ENCODE peak calls at places on chromosomes 11 and 22, in five cellular contexts. R is GM23338, O is HCT116, Q is neural progenitor cell, K is hepatocyte. N is an unnamed sample.

GRCh38 chr22:27790396-27791216 is 10.9 kb downstream of the MN1 start:
- DNase-seq in R (peak; percentile 69), O (no peak), Q (peak; percentile 46), K (no peak), N (no peak)

GRCh38 chr11:20022363-20023081 is 137.8 kb downstream of the DBX1 start:
- DNase-seq in R (peak; percentile 91), O (no peak), Q (peak; percentile 91), K (no peak), N (no peak)

GRCh38 chr11:69696749-69697488 is 6.9 kb downstream of the FGF19 start:
- DNase-seq in R (peak; percentile 29), O (no peak), Q (peak; percentile 55), K (no peak), N (no peak)

GRCh38 chr11:69541501-69542313 is 60.2 kb downstream of the LINC01488 start:
- DNase-seq in R (no peak), O (no peak), Q (no peak), K (no peak), N (no peak)

GRCh38 chr11:36385121-36385530 is 89.0 kb downstream of the PRR5L start:
- DNase-seq in R (no peak), O (no peak), Q (no peak), K (no peak), N (no peak)

GRCh38 chr11:62592989-62593421 is 1.7 kb upstream of the TUT1 start:
- DNase-seq in R (no peak), O (no peak), Q (no peak), K (no peak), N (no peak)

GRCh38 chr22:28246392-28246791 is 327.3 kb upstream of the PITPNB start:
- DNase-seq in R (no peak), O (no peak), Q (no peak), K (no peak), N (no peak)

GRCh38 chr11:44630511-44631210 is 65.2 kb downstream of the CD82 start:
- DNase-seq in R (no peak), O (no peak), Q (no peak), K (peak; percentile 2), N (no peak)

GRCh38 chr11:44335052-44335894 is 25.3 kb upstream of the ALX4 start:
- DNase-seq in R (no peak), O (no peak), Q (peak; percentile 50), K (no peak), N (no peak)

GRCh38 chr11:1774886-1775285 is 11.2 kb upstream of the CTSD start:
- DNase-seq in R (no peak), O (no peak), Q (no peak), K (no peak), N (no peak)
- TF ChIP-seq EZH2phosphoT487 in R (no peak), O (no peak), Q (no peak), K (no peak), N (no peak)

GRCh38 chr11:100865443-100865842 is 178.4 kb downstream of the ARHGAP42 start:
- DNase-seq in R (no peak), O (no peak), Q (no peak), K (no peak), N (no peak)

GRCh38 chr11:100860318-100860896 is 173.3 kb downstream of the ARHGAP42 start:
- DNase-seq in R (peak; percentile 34), O (no peak), Q (no peak), K (no peak), N (no peak)

GRCh38 chr11:100861221-100861620 is 174.1 kb downstream of the ARHGAP42 start:
- DNase-seq in R (no peak), O (no peak), Q (no peak), K (peak; percentile 18), N (no peak)

GRCh38 chr11:100866453-100866852 is 179.4 kb downstream of the ARHGAP42 start:
- DNase-seq in R (no peak), O (no peak), Q (no peak), K (no peak), N (no peak)

DNA sequence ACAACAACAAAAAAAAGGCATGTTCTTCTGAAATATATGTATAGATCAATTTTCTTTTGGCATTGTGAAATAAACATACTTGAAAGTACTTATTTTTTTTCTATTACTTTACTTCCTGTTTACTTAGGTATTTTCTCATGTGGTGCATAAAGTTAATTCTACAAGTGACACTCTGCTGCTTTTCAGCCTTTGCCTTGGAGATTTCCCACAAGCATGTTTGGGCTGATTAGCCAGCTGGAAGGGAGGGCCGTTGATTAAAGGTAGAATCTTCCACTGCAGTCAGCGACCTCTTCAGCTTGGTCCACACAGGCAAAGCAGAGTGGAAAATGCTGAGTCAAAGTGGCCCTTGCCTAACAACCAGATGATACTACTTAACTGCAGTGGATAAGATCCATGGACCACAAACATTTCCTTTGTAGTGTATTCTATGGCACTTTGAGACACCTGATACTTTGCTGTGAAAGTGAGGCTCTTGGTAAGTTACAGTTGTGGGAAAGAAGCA is 176.0 kb downstream of the ARHGAP42 start:
- DNase-seq in R (peak; percentile 21), O (no peak), Q (peak; percentile 46), K (peak; percentile 50), N (no peak)
- TF ChIP-seq EZH2phosphoT487 in R (no peak), O (no peak), Q (no peak), K (no peak), N (no peak)

GRCh38 chr11:74030668-74031309 is 21.9 kb upstream of the UCP3 start:
- DNase-seq in R (no peak), O (no peak), Q (no peak), K (no peak), N (no peak)

GRCh38 chr11:74033046-74033445 is 24.2 kb upstream of the UCP3 start:
- DNase-seq in R (no peak), O (no peak), Q (no peak), K (no peak), N (no peak)

GRCh38 chr11:74031310-74031676 is 22.4 kb upstream of the UCP3 start:
- DNase-seq in R (no peak), O (no peak), Q (no peak), K (no peak), N (no peak)

GRCh38 chr11:74037309-74037708 is 28.4 kb upstream of the UCP3 start:
- DNase-seq in R (no peak), O (peak; percentile 36), Q (no peak), K (no peak), N (no peak)

GRCh38 chr11:74035264-74035663 is 26.4 kb upstream of the UCP3 start:
- DNase-seq in R (no peak), O (no peak), Q (no peak), K (no peak), N (no peak)
- TF ChIP-seq EZH2phosphoT487 in R (no peak), O (no peak), Q (no peak), K (no peak), N (no peak)

GRCh38 chr22:35072939-35073338 is 7.0 kb downstream of the ISX start:
- DNase-seq in R (no peak), O (no peak), Q (no peak), K (peak; percentile 47), N (no peak)

GRCh38 chr22:35074583-35074982 is 8.6 kb downstream of the ISX start:
- DNase-seq in R (no peak), O (no peak), Q (no peak), K (no peak), N (no peak)

GRCh38 chr22:35071784-35072183 is 5.8 kb downstream of the ISX start:
- DNase-seq in R (no peak), O (no peak), Q (no peak), K (no peak), N (no peak)

GRCh38 chr22:35076648-35077047 is 10.7 kb downstream of the ISX start:
- DNase-seq in R (no peak), O (no peak), Q (no peak), K (no peak), N (no peak)
- TF ChIP-seq EZH2phosphoT487 in R (no peak), O (no peak), Q (no peak), K (no peak), N (no peak)

GRCh38 chr11:8286886-8287285 is 23.2 kb upstream of the LMO1 start:
- DNase-seq in R (no peak), O (no peak), Q (peak; percentile 1), K (no peak), N (no peak)
- TF ChIP-seq EZH2phosphoT487 in R (no peak), O (no peak), Q (no peak), K (no peak), N (no peak)

DNA sequence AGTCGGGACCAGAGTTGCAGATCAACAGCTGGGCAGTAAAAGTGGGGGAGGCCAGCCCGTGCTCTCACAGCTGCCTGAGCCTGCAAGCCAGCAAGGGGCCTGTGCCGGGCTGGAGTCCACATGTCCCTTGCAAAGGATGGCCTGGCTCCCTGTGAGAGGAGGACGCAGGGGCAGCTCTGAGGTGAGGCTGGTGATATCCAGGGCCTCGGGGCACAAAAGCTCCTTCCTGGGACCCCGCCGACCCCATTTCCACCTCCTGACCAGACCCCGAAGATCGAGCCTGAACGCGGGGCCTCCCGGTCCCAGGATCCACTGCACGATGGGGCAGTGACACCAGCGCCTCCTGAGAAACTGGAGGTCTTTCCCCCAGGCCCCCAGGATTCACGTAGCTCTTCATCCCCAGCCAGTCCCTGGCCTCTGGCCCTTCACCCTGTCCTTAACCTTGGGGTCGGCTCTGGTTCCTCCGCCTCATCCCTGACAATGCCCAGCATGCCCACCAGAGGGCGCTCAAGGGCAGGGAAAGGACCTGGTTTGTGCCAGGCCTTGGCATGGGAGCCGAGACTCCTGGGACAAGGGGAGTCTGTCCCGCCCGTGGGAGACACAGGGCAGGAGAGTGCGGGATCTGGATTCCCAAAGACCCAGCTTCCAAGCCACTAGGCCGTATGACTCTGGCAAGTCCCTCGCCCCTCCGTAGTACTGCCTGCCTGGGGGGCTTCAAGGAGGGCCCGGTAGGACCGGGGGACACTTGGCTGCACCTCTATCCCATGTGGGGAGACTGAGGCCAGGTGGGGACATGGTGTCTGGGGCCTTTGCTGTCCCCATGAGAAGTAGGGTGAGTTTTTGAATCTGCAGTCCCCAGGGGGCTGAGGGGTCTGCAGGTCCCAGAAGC is 17.8 kb upstream of the WNT7B start:
- DNase-seq in R (peak; percentile 82), O (no peak), Q (peak; percentile 77), K (peak; percentile 76), N (peak; percentile 88)
- TF ChIP-seq EZH2phosphoT487 in R (no peak), O (no peak), Q (no peak), K (no peak), N (no peak)

GRCh38 chr11:131246589-131247164 is 123.7 kb upstream of the NTM start:
- DNase-seq in R (peak; percentile 93), O (no peak), Q (peak; percentile 81), K (peak; percentile 66), N (peak; percentile 23)
- TF ChIP-seq EZH2phosphoT487 in R (no peak), O (no peak), Q (no peak), K (no peak), N (no peak)

N was measured in SK-N-SH.